ENCODE peak calls at places on chromosome 3, in six cellular contexts. P, R, H, V, L and E are unnamed samples.

GRCh38 chr3:72339750-72340025 is 508.6 kb downstream of the SHQ1 start:
- DNase-seq in P (no peak), L (no peak), V (no peak), R (peak), H (no peak), E (no peak)

GRCh38 chr3:132164469-132165092 is 129.8 kb upstream of the CPNE4 start:
- DNase-seq in R (no peak), L (no peak), V (no peak), H (no peak), P (no peak), E (no peak)

GRCh38 chr3:176798680-176799079 is 398.6 kb downstream of the TBL1XR1 start:
- DNase-seq in R (no peak), L (no peak), P (no peak), H (no peak), V (no peak), E (no peak)

GRCh38 chr3:51733859-51734571 is 27.1 kb downstream of the GRM2 start:
- DNase-seq in P (no peak), L (no peak), V (no peak), R (no peak), H (no peak), E (no peak)

GRCh38 chr3:12175844-12176453 is 17.2 kb upstream of the TIMP4 start:
- DNase-seq in V (peak), H (peak), P (no peak), L (no peak), R (peak), E (peak)

GRCh38 chr3:47860206-47860605 is 57.3 kb downstream of the DHX30 start:
- DNase-seq in V (no peak), H (no peak), R (no peak), P (no peak), L (no peak), E (no peak)

GRCh38 chr3:161851941-161852566 is 355.4 kb downstream of the OTOL1 start:
- DNase-seq in R (peak), H (peak), P (peak), V (peak), L (no peak), E (peak)

GRCh38 chr3:5186854-5187151 is 704 bp upstream of the EDEM1 start:
- DNase-seq in P (no peak), V (no peak), R (peak), H (peak), L (no peak), E (no peak)

GRCh38 chr3:33317963-33318708 is 40.9 kb downstream of the FBXL2 start:
- DNase-seq in R (peak), H (no peak), V (no peak), L (no peak), P (no peak), E (no peak)

GRCh38 chr3:4754180-4755086 is 224.8 kb upstream of the BHLHE40 start:
- DNase-seq in P (no peak), R (no peak), L (no peak), V (no peak), H (no peak), E (no peak)

GRCh38 chr3:32757618-32758374 is 60.0 kb upstream of the TRIM71 start:
- DNase-seq in L (no peak), R (no peak), H (no peak), V (no peak), P (no peak), E (no peak)

GRCh38 chr3:182789371-182789770 is 3.9 kb upstream of the ATP11B start:
- DNase-seq in L (no peak), V (peak), H (no peak), R (no peak), P (no peak), E (no peak)

GRCh38 chr3:179720196-179720595 is 67.4 kb downstream of the USP13 start:
- DNase-seq in H (no peak), P (no peak), R (peak), V (no peak), L (no peak), E (no peak)

GRCh38 chr3:141998674-141999290 is 122.3 kb downstream of the ATP1B3 start:
- DNase-seq in H (peak), L (no peak), P (peak), R (peak), V (no peak), E (no peak)

GRCh38 chr3:33791477-33792166 is 6.8 kb upstream of the PDCD6IP start:
- DNase-seq in H (no peak), L (no peak), P (no peak), R (peak), V (no peak), E (no peak)

GRCh38 chr3:170357920-170358854 is 672 bp downstream of the SKIL start:
- DNase-seq in R (peak), L (no peak), H (peak), P (peak), V (peak), E (peak)

GRCh38 chr3:55597638-55598037 is 110.5 kb upstream of the WNT5A start:
- DNase-seq in L (no peak), H (no peak), V (no peak), P (no peak), R (no peak), E (no peak)

GRCh38 chr3:173301647-173302046 is 95.9 kb upstream of the NLGN1 start:
- DNase-seq in V (no peak), R (no peak), P (no peak), L (no peak), H (no peak), E (no peak)

GRCh38 chr3:156563900-156564682 is 9.2 kb upstream of the SSR3 start:
- DNase-seq in V (no peak), L (no peak), P (no peak), H (no peak), R (no peak), E (no peak)

GRCh38 chr3:195461518-195462307 is 18.9 kb upstream of the ACAP2 start:
- DNase-seq in P (peak), H (no peak), V (no peak), L (no peak), R (peak), E (no peak)

GRCh38 chr3:55013145-55013544 is 85.3 kb upstream of the LRTM1 start:
- DNase-seq in R (peak), P (peak), V (no peak), H (no peak), L (no peak), E (no peak)

GRCh38 chr3:84984429-84984828 is 25.6 kb downstream of the CADM2 start:
- DNase-seq in H (no peak), V (no peak), R (peak), L (no peak), P (no peak), E (no peak)

GRCh38 chr3:114846779-114847178 is 300.3 kb downstream of the ZBTB20 start:
- DNase-seq in P (no peak), V (no peak), H (no peak), R (no peak), L (peak), E (no peak)

GRCh38 chr3:141797819-141798405 is 34.7 kb downstream of the GRK7 start:
- DNase-seq in L (no peak), V (no peak), P (no peak), H (no peak), R (peak), E (no peak)

GRCh38 chr3:72299321-72299802 is 514.4 kb upstream of the PROK2 start:
- DNase-seq in L (no peak), V (no peak), P (no peak), R (peak), H (no peak), E (peak)

GRCh38 chr3:124519844-124520243 is 210.4 kb upstream of the UMPS start:
- DNase-seq in P (peak), V (no peak), R (peak), H (no peak), L (no peak), E (no peak)

GRCh38 chr3:60294181-60294580 is 957.1 kb downstream of the FHIT start:
- DNase-seq in R (peak), L (no peak), V (no peak), H (no peak), P (no peak), E (no peak)

GRCh38 chr3:43779850-43780249 is 89.1 kb downstream of the ABHD5 start:
- DNase-seq in R (no peak), H (no peak), P (no peak), V (no peak), L (no peak), E (no peak)

GRCh38 chr3:60269377-60269776 is 981.9 kb downstream of the FHIT start:
- DNase-seq in L (no peak), V (no peak), R (no peak), P (no peak), H (no peak), E (no peak)

GRCh38 chr3:4350789-4351163 is 47.6 kb downstream of the SETMAR start:
- DNase-seq in V (peak), R (peak), P (peak), L (peak), H (peak), E (no peak)

GRCh38 chr3:4693620-4694019 is 200.5 kb downstream of the ITPR1 start:
- DNase-seq in R (no peak), V (no peak), H (no peak), L (no peak), P (no peak), E (no peak)

GRCh38 chr3:114527036-114527644 is 233.3 kb downstream of the TIGIT start:
- DNase-seq in P (no peak), H (peak), V (no peak), L (no peak), R (peak), E (no peak)

GRCh38 chr3:57942872-57943283 is 65.3 kb upstream of the FLNB start:
- DNase-seq in P (no peak), R (peak), H (no peak), V (no peak), L (no peak), E (no peak)

GRCh38 chr3:132378048-132378762 is 39.1 kb upstream of the DNAJC13 start:
- DNase-seq in H (no peak), P (no peak), L (no peak), V (no peak), R (no peak), E (no peak)

GRCh38 chr3:173732237-173732636 is 334.7 kb downstream of the NLGN1 start:
- DNase-seq in P (peak), L (peak), H (peak), R (peak), V (no peak), E (no peak)

GRCh38 chr3:51110586-51110985 is 274.5 kb upstream of the MANF start:
- DNase-seq in V (no peak), L (no peak), P (no peak), H (no peak), R (no peak), E (no peak)